ENCODE peak calls at places on chromosome 17, in four cellular contexts. Q is Peyer's patch, Z is right atrium auricular region, W is right cardiac atrium. G is an unnamed sample. For H3K9me3, the result is how much of the 10 kb centered on the place peaks cover.

GRCh38 chr17:8048236-8048635 is 9.4 kb downstream of the ALOX15B start:
- DNase-seq in W (no peak), Z (no peak), Q (no peak), G (no peak)

GRCh38 chr17:14107889-14108288 is 38.6 kb downstream of the COX10 start:
- DNase-seq in Q (no peak), Z (no peak), W (no peak), G (no peak)

GRCh38 chr17:15261818-15262290 is 3.3 kb downstream of the PMP22 start:
- DNase-seq in W (peak), Q (no peak), Z (no peak), G (no peak)

GRCh38 chr17:54951286-54951685 is 17.2 kb downstream of the COX11 start:
- DNase-seq in Q (no peak), Z (no peak), W (no peak), G (no peak)

GRCh38 chr17:7217113-7217987 is 2.3 kb downstream of the DLG4 start:
- DNase-seq in W (peak), Q (no peak), Z (no peak), G (no peak)

GRCh38 chr17:60086822-60087591 is 8.3 kb upstream of the HEATR6 start:
- DNase-seq in Q (no peak), Z (no peak), W (no peak), G (no peak)

GRCh38 chr17:40035162-40035559 is 19.0 kb downstream of the MED24 start:
- DNase-seq in W (peak), Z (no peak), Q (no peak), G (no peak)

GRCh38 chr17:66355510-66355909 is 53.1 kb downstream of the PRKCA start:
- DNase-seq in W (no peak), Q (no peak), Z (no peak), G (no peak)

GRCh38 chr17:15490634-15491261 is 23.3 kb upstream of the CDRT4 start:
- DNase-seq in Q (peak), W (peak), Z (peak), G (no peak)

GRCh38 chr17:21089145-21089544 is 37.6 kb upstream of the DHRS7B start:
- DNase-seq in Z (no peak), W (no peak), Q (no peak), G (no peak)

GRCh38 chr17:73593249-73593965 is 50.8 kb downstream of the SDK2 start:
- DNase-seq in Q (no peak), W (no peak), Z (no peak), G (no peak)

GRCh38 chr17:1060991-1061390 is 64.1 kb downstream of the TIMM22 start:
- DNase-seq in W (peak), Q (peak), Z (peak), G (no peak)

GRCh38 chr17:28324776-28325175 is 5.8 kb downstream of the TMEM97 start:
- DNase-seq in W (no peak), Z (no peak), Q (no peak), G (no peak)

GRCh38 chr17:56292010-56292409 is 138.7 kb downstream of the ANKFN1 start:
- DNase-seq in W (no peak), Q (no peak), Z (no peak), G (no peak)

GRCh38 chr17:8447816-8448215 is 12.1 kb downstream of the NDEL1 start:
- DNase-seq in Z (no peak), W (no peak), Q (no peak), G (no peak)

GRCh38 chr17:17096438-17097178 is 54.4 kb downstream of the MPRIP start:
- DNase-seq in Z (no peak), W (peak), Q (no peak), G (no peak)

GRCh38 chr17:51319186-51319585 is 58.8 kb downstream of the UTP18 start:
- DNase-seq in Q (no peak), Z (no peak), W (no peak), G (no peak)

GRCh38 chr17:5897320-5897911 is 172.8 kb upstream of the WSCD1 start:
- DNase-seq in Q (no peak), Z (no peak), W (no peak), G (no peak)

GRCh38 chr17:62172492-62173291 is 107.6 kb upstream of the MED13 start:
- DNase-seq in Q (no peak), W (no peak), Z (no peak), G (no peak)

GRCh38 chr17:21303441-21304065 is 19.0 kb downstream of the MAP2K3 start:
- DNase-seq in Z (no peak), Q (peak), W (peak), G (no peak)

GRCh38 chr17:18315498-18316360 is 636 bp downstream of the SMCR8 start:
- DNase-seq in Z (no peak), W (no peak), Q (peak), G (no peak)

GRCh38 chr17:1315891-1316403 is 36.5 kb downstream of the TRARG1 start:
- DNase-seq in Z (no peak), W (peak), Q (no peak), G (no peak)

GRCh38 chr17:65598711-65599110 is 37.3 kb upstream of the AXIN2 start:
- DNase-seq in Z (no peak), Q (no peak), W (no peak), G (no peak)

GRCh38 chr17:27494192-27495091 is 38.2 kb downstream of the KSR1 start:
- DNase-seq in Q (peak), Z (peak), W (peak), G (no peak)

GRCh38 chr17:54096216-54096615 is 273.5 kb downstream of the KIF2B start:
- DNase-seq in W (no peak), Z (no peak), Q (no peak), G (no peak)

GRCh38 chr17:82377924-82378740 is 6.6 kb downstream of the UTS2R start:
- DNase-seq in W (no peak), Q (no peak), Z (no peak), G (no peak)

GRCh38 chr17:11490171-11490760 is 108.0 kb upstream of the DNAH9 start:
- DNase-seq in W (no peak), Q (no peak), Z (peak), G (no peak)

GRCh38 chr17:62627219-62627903 is at the start of gene MRC2:
- DNase-seq in Z (peak), Q (peak), W (peak), G (no peak)

GRCh38 chr17:19766421-19767270 is 18.5 kb upstream of the ALDH3A1 start:
- DNase-seq in Z (peak), Q (peak), W (peak), G (peak)

GRCh38 chr17:81295678-81296381 is 723 bp upstream of the SLC38A10 start:
- DNase-seq in Q (peak), Z (no peak), W (no peak), G (peak)

GRCh38 chr17:3683054-3683511 is 12.9 kb downstream of the P2RX5 start:
- DNase-seq in Z (no peak), Q (peak), W (no peak), G (no peak)

GRCh38 chr17:19725486-19725885 is 9.1 kb upstream of the SLC47A2 start:
- DNase-seq in Q (no peak), Z (no peak), W (no peak), G (no peak)

GRCh38 chr17:8223356-8224063 is 13.1 kb upstream of the AURKB start:
- DNase-seq in Q (peak), W (peak), Z (peak), G (peak)

GRCh38 chr17:11980813-11981212 is 16.5 kb downstream of the ZNF18 start:
- DNase-seq in Z (no peak), W (no peak), Q (no peak), G (no peak)

GRCh38 chr17:17669081-17669850 is 12.0 kb upstream of the RAI1 start:
- DNase-seq in Q (no peak), Z (no peak), W (no peak), G (no peak)

GRCh38 chr17:58006563-58006923 is 503 bp downstream of the SRSF1 start:
- DNase-seq in W (peak), Z (peak), Q (peak), G (peak)

GRCh38 chr17:80286638-80286960 is 25.9 kb downstream of the RNF213 start:
- DNase-seq in W (no peak), Z (no peak), Q (no peak), G (no peak)
- H3K4me3 ChIP-seq in W (no peak), Z (no peak), Q (no peak), G (no peak)

DNA sequence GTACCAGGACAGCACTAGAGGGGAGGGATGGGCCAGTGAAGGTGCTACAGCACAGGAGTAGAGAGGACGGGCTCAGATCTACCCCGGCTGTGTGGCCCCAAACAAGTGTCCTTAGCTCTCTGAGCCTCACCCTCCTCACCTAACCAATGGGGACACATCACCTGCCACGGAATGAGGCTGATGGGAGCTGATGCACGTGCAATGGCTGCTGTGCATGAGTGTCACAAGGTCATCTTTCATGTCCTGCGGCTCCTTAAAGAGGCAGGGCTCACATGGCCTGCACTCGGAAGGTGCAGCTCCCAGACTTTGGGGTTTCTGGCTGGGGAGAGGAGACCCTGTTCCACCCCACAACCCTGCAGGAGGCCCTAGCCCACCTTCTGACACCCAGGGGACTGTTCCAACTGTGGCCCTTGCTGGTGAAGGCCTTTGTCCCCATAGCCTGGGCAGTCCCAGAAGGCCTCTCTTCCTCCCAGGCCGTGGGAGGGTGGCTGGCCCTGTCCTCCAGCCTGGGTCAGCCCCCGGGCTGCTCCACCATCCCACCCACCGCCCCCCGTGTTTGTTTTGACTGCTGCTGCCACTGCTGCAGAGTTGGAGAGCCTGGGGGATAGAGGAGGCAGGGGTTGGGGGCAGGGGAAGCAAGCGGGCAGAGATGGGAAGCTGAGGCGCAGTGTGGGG is 10.5 kb downstream of the HAP1 start:
- DNase-seq in Q (no peak), W (no peak), Z (no peak), G (no peak)
- H3K27ac ChIP-seq in Q (no peak), W (no peak), Z (no peak), G (no peak)

DNA sequence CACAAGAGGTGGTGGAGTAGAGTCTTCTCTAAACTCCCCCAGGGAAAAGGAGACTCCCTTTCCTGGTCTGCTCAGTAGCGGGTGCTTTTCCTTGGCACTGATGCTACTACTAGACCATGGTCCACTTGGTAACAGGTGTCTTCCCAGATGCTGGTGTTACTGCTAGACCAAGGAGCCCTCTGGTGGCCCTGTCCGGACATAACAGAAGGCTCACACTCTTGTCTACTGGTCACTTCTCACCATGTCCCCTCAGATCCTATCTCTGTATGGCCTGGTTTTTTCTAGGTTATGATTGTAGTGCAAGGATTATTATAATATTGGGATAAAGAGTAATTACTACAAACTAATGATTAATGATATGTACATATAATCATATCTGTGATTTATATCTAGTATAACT is 49.7 kb upstream of the ARL4D start:
- DNase-seq in Q (no peak), Z (no peak), W (no peak), G (no peak)
- H3K9me3 ChIP-seq in Q (under half), Z (under half), W (under half), G (under half)

GRCh38 chr17:45841883-45842525 is 2.7 kb upstream of the SPPL2C start:
- DNase-seq in Q (no peak), W (no peak), Z (no peak), G (no peak)
- H3K4me3 ChIP-seq in Q (no peak), W (no peak), Z (no peak), G (no peak)

DNA sequence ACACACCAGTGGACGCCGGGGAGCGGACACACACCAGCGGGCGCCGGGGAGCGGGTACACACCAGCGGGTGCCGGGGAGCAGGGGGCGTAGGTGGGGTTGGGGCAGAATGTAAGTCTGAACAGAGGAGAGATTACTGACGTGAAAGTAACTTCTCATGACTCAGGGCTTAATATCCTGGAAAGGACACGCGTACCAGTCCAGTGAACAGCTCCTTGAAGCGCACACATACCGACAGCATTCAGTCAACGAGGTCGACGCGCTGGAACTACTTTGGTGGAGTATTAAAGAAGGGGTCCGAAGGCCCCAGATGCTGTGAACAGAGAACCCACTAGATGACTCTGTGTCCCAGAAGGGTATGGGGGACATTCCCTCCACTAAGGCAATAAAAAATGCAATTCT is 129.6 kb downstream of the ENGASE start:
- DNase-seq in Q (no peak), Z (no peak), W (no peak), G (no peak)
- H3K27ac ChIP-seq in Q (no peak), Z (no peak), W (no peak), G (no peak)

DNA sequence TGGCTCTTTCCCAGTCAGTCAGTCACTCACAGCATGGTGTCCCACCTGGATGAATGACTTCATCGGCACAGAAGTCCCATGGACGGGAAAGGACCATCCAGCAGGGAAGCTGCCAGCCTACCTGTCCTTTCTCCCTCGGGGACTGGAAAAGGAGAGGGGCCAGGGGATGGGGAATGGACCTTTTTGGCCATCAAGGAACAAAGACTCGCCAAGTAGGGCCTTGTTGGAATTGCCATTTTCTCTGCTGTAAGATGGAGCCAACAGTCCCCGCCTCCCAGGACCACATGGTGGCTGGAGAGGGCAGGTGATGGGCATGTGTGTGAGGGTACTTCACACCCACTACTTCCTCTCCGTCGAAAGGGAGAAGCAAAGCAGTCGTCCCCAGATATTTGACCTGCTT is 67.8 kb upstream of the LHX1 start:
- DNase-seq in Z (no peak), W (no peak), Q (no peak), G (no peak)
- H3K9me3 ChIP-seq in Z (under half), W (under half), Q (under half), G (under half)

GRCh38 chr17:48551601-48552452 is 6.9 kb upstream of the HOXB2 start:
- DNase-seq in Q (no peak), Z (no peak), W (no peak), G (peak)

GRCh38 chr17:48553837-48554236 is 8.9 kb upstream of the HOXB2 start:
- DNase-seq in Q (no peak), W (no peak), Z (no peak), G (no peak)

GRCh38 chr17:48551206-48551597 is 6.3 kb upstream of the HOXB2 start:
- DNase-seq in W (no peak), Q (no peak), Z (no peak), G (no peak)

GRCh38 chr17:48553190-48553547 is 8.3 kb upstream of the HOXB2 start:
- DNase-seq in Z (no peak), Q (no peak), W (no peak), G (no peak)

DNA sequence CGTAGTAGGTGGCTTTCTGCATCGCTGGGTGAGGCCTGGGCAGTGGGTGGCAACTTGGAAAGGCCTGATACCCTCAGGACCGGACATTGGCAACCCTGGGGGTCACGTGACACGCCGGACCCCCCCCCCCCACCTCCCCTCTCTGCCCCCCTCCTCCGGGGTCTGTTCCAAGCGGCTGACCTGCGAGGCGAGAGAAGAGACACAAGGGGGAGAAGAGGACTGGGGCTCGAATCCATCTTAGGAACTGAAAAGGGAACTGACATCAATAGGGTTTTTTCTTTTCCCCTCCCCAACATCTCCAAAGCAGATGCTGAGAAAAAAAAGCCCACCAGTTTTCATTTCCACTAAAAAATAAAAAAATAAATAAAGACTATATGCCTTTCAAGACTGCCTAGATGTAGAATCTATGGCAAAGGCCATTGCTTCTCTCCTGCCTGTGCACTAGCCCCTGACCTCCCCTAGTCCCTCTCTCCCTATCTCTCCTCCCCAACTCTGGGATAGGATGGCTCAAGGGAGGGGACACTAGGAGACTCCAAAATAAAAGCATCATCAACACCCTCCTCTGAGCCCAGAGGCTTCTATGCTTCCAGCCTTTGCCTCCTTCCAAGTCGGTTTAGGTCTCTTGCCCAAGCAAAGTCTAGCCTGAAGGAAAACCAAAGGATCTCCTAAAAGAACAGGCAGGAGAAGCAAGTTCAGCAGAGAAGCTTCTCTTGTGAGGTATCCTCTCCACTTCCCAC is 7.7 kb upstream of the HOXB2 start:
- DNase-seq in Q (no peak), Z (no peak), W (no peak), G (no peak)
- H3K4me3 ChIP-seq in Q (peak), Z (no peak), W (no peak), G (no peak)